ENCODE peak calls at places on chromosomes 5 and 9, in four cellular contexts. R is stomach, X is mesendoderm, G is A673. S is an unnamed sample.

GRCh38 chr9:107717608-107718314 is 228.2 kb upstream of the KLF4 start:
- DNase-seq in G (no peak), R (no peak), X (no peak), S (no peak)

GRCh38 chr9:114196924-114197570 is 41.7 kb downstream of the COL27A1 start:
- DNase-seq in G (peak; percentile 48), R (no peak), X (no peak), S (no peak)

GRCh38 chr9:36728651-36729520 is 156.2 kb downstream of the MELK start:
- DNase-seq in X (peak; percentile 86), R (peak; percentile 69), G (peak; percentile 86), S (peak; percentile 35)

GRCh38 chr5:98942849-98943248 is 14.0 kb upstream of the CHD1 start:
- DNase-seq in G (no peak), R (no peak), X (no peak), S (no peak)

GRCh38 chr9:123999668-124000067 is 11.9 kb upstream of the LHX2 start:
- DNase-seq in X (no peak), R (no peak), G (no peak), S (no peak)

GRCh38 chr5:4233671-4234070 is 638.0 kb downstream of the IRX1 start:
- DNase-seq in R (no peak), G (no peak), X (peak; percentile 52), S (no peak)

GRCh38 chr5:68409259-68409658 is 193.7 kb downstream of the PIK3R1 start:
- DNase-seq in R (no peak), X (no peak), G (no peak), S (no peak)

GRCh38 chr5:143016777-143017374 is 246.7 kb downstream of the ARHGAP26 start:
- DNase-seq in R (no peak), X (peak; percentile 55), G (peak; percentile 68), S (no peak)

GRCh38 chr9:20442461-20443319 is 179.6 kb downstream of the MLLT3 start:
- DNase-seq in X (no peak), G (no peak), R (no peak), S (no peak)

GRCh38 chr5:147167529-147167928 is 67.3 kb upstream of the STK32A start:
- DNase-seq in X (no peak), R (no peak), G (no peak), S (no peak)

GRCh38 chr9:125861405-125862063 is 114.4 kb downstream of the PBX3 start:
- DNase-seq in R (no peak), G (no peak), X (no peak), S (no peak)

GRCh38 chr9:76218151-76218867 is 175.9 kb downstream of the RFK start:
- DNase-seq in G (no peak), X (no peak), R (no peak), S (no peak)

GRCh38 chr5:62473209-62473608 is 60.6 kb downstream of the IPO11 start:
- DNase-seq in X (no peak), G (peak; percentile 7), R (no peak), S (no peak)

GRCh38 chr5:72266862-72267261 is 53.2 kb downstream of the MRPS27 start:
- DNase-seq in R (no peak), X (no peak), G (no peak), S (no peak)

GRCh38 chr5:130032807-130033206 is 128.5 kb downstream of the CHSY3 start:
- DNase-seq in R (no peak), G (no peak), X (no peak), S (peak; percentile 61)

GRCh38 chr5:138177936-138178515 is 404 bp downstream of the BRD8 start:
- DNase-seq in R (peak; percentile 31), X (peak; percentile 36), G (peak; percentile 40), S (peak; percentile 69)

GRCh38 chr5:54658014-54658413 is 140.5 kb downstream of the SNX18 start:
- DNase-seq in X (peak; percentile 45), G (peak; percentile 85), R (no peak), S (peak; percentile 31)

DNA sequence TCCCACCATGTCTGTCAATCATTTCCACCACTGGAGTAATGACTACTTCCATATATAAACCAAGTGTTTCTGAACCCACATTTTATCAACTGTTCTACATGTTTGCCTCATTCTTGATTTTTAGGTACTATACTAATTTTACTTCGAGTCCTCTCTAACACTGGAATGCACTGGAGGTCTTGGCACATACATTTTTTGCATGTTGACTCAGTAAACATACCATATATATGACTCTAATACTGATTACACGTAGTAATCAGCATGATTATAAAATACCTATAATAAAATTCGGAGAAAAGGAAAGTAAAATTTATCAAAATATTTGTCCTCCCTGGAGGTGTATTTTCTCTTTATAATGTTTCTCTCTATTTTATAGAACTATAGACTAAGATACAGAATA is 621.7 kb upstream of the NUDT12 start:
- DNase-seq in R (no peak), X (no peak), G (no peak), S (no peak)
- H3K4me1 ChIP-seq in R (no peaks in the 10 kb centered on the region), X (no peaks in the 10 kb centered on the region), G (no peaks in the 10 kb centered on the region), S (no peaks in the 10 kb centered on the region)

DNA sequence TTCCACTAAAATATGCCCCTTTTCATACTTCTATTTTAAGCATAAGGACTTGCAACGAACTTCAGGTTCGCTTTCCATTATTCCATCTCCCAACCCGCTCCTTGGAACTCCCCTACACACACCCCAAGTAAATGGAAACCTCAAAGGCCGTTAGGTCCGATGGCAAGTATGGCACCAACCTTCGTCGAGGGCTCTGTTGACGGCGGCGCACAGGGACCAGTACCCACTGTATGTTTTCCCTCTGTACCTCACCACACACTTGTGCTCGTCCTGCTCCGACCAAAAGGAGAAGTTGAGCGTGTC is 24.1 kb downstream of the HNRNPK start:
- DNase-seq in R (no peak), X (no peak), G (no peak), S (no peak)
- H3K4me3 ChIP-seq in R (peak overlapping the region; percentile 61), X (no peak overlapping the region), G (peak overlapping the region; percentile 44), S (peak overlapping the region; percentile 66)

GRCh38 chr5:59769041-59769360 is 124.5 kb downstream of the PDE4D start:
- DNase-seq in G (no peak), R (no peak), X (no peak), S (no peak)
- H3K27ac ChIP-seq in G (no peak overlapping the region), R (peak overlapping the region; percentile 83), X (no peak overlapping the region), S (no peak overlapping the region)

GRCh38 chr5:17272111-17272510 is 54.7 kb downstream of the BASP1 start:
- DNase-seq in R (no peak), G (no peak), X (no peak), S (no peak)
- H3K4me1 ChIP-seq in R (no peaks in the 10 kb centered on the region), G (peaks cover 38% of the 10 kb centered on the region), X (no peaks in the 10 kb centered on the region), S (no peaks in the 10 kb centered on the region)

S was measured in right cardiac atrium.